ENCODE peak calls at places on chromosomes 11 and 22, in four cellular contexts. Q, K, V and A are unnamed samples.

GRCh38 chr11:119774180-119774763 is 45.3 kb upstream of the NECTIN1 start:
- DNase-seq in Q (no peak), K (no peak), V (peak), A (peak)

GRCh38 chr11:33891714-33892327 is at the start of gene LMO2:
- DNase-seq in Q (no peak), K (no peak), V (no peak), A (no peak)

GRCh38 chr11:11519184-11519583 is 102.6 kb downstream of the GALNT18 start:
- DNase-seq in Q (no peak), K (no peak), V (no peak), A (no peak)

GRCh38 chr11:10413268-10413667 is 41.8 kb upstream of the AMPD3 start:
- DNase-seq in Q (no peak), K (peak), V (no peak), A (no peak)

GRCh38 chr11:124725719-124726105 is 14.0 kb upstream of the NRGN start:
- DNase-seq in Q (no peak), K (no peak), V (no peak), A (no peak)

GRCh38 chr11:57485217-57486007 is 25.1 kb downstream of the RTN4RL2 start:
- DNase-seq in Q (no peak), K (no peak), V (no peak), A (no peak)

GRCh38 chr22:29152381-29153138 is 53.1 kb upstream of the EMID1 start:
- DNase-seq in Q (no peak), K (peak), V (no peak), A (no peak)

GRCh38 chr11:119352857-119353260 is 6.4 kb upstream of the MFRP start:
- DNase-seq in Q (no peak), K (no peak), V (no peak), A (no peak)

GRCh38 chr11:12854829-12855228 is 154.3 kb upstream of the RASSF10 start:
- DNase-seq in Q (no peak), K (no peak), V (no peak), A (no peak)

GRCh38 chr11:63906087-63906486 is 10.9 kb downstream of the RCOR2 start:
- DNase-seq in Q (no peak), K (no peak), V (no peak), A (no peak)

GRCh38 chr11:17572359-17572690 is 25.3 kb downstream of the OTOG start:
- DNase-seq in Q (no peak), K (no peak), V (no peak), A (no peak)

GRCh38 chr11:36088234-36088975 is 144.5 kb downstream of the LDLRAD3 start:
- DNase-seq in Q (no peak), K (no peak), V (no peak), A (no peak)

GRCh38 chr11:44611088-44611487 is 45.6 kb downstream of the CD82 start:
- DNase-seq in Q (no peak), K (no peak), V (no peak), A (no peak)

GRCh38 chr11:44766112-44766971 is 39.6 kb downstream of the TSPAN18 start:
- DNase-seq in Q (no peak), K (no peak), V (no peak), A (no peak)

GRCh38 chr11:71988050-71988449 is 10.7 kb upstream of the IL18BP start:
- DNase-seq in Q (peak), K (no peak), V (no peak), A (no peak)

GRCh38 chr11:93573184-93573583 is 30.0 kb upstream of the SMCO4 start:
- DNase-seq in Q (no peak), K (no peak), V (no peak), A (no peak)

GRCh38 chr11:62574363-62575057 is 819 bp upstream of the EEF1G start:
- DNase-seq in Q (no peak), K (peak), V (peak), A (peak)

GRCh38 chr11:117871784-117872183 is 4.7 kb downstream of the FXYD6 start:
- DNase-seq in Q (no peak), K (no peak), V (no peak), A (no peak)

GRCh38 chr22:33577862-33578411 is 342.3 kb downstream of the LARGE1 start:
- DNase-seq in Q (no peak), K (no peak), V (no peak), A (no peak)

GRCh38 chr11:68120212-68121066 is 749 bp downstream of the CHKA start:
- DNase-seq in Q (no peak), K (peak), V (peak), A (peak)

GRCh38 chr11:66617148-66617814 is 851 bp downstream of the RBM14 start:
- DNase-seq in Q (no peak), K (peak), V (peak), A (no peak)

GRCh38 chr11:66970808-66971442 is 4.2 kb upstream of the C11orf86 start:
- DNase-seq in Q (peak), K (no peak), V (no peak), A (no peak)

GRCh38 chr22:28021116-28021997 is 102.3 kb upstream of the PITPNB start:
- DNase-seq in Q (no peak), K (no peak), V (no peak), A (no peak)

GRCh38 chr11:103315248-103315647 is 206.0 kb downstream of the DYNC2H1 start:
- DNase-seq in Q (no peak), K (no peak), V (no peak), A (no peak)

GRCh38 chr22:36790648-36791047 is 14.7 kb upstream of the IFT27 start:
- DNase-seq in Q (no peak), K (no peak), V (no peak), A (no peak)

GRCh38 chr22:36379593-36380361 is 8.0 kb downstream of the MYH9 start:
- DNase-seq in Q (no peak), K (no peak), V (no peak), A (no peak)

GRCh38 chr11:95143106-95143681 is 53.5 kb downstream of the ENDOD1 start:
- DNase-seq in Q (peak), K (no peak), V (no peak), A (no peak)

GRCh38 chr22:37565830-37566229 is 5.5 kb downstream of the CDC42EP1 start:
- DNase-seq in Q (no peak), K (no peak), V (no peak), A (no peak)

GRCh38 chr11:102287963-102288744 is 29.1 kb upstream of the BIRC3 start:
- DNase-seq in Q (peak), K (no peak), V (peak), A (peak)

GRCh38 chr11:115806056-115806455 is 301.8 kb upstream of the CADM1 start:
- DNase-seq in Q (no peak), K (no peak), V (no peak), A (no peak)

GRCh38 chr11:99865951-99866350 is 821.1 kb upstream of the ARHGAP42 start:
- DNase-seq in Q (no peak), K (no peak), V (no peak), A (no peak)

GRCh38 chr11:35111171-35112055 is 27.6 kb upstream of the CD44 start:
- DNase-seq in Q (no peak), K (no peak), V (no peak), A (no peak)

GRCh38 chr22:42072606-42073330 is 1.3 kb upstream of the PHETA2 start:
- DNase-seq in Q (no peak), K (no peak), V (no peak), A (no peak)

GRCh38 chr11:9525116-9525515 is 48.4 kb upstream of the WEE1 start:
- DNase-seq in Q (no peak), K (no peak), V (no peak), A (no peak)

GRCh38 chr11:117180020-117180419 is 1.5 kb downstream of the SIDT2 start:
- DNase-seq in Q (no peak), K (no peak), V (no peak), A (no peak)

GRCh38 chr11:66676279-66676919 is 1.3 kb downstream of the RBM4B start:
- DNase-seq in Q (no peak), K (no peak), V (no peak), A (no peak)

GRCh38 chr11:62123669-62124185 is at the start of gene INCENP:
- DNase-seq in Q (peak), K (peak), V (peak), A (peak)

GRCh38 chr11:84214557-84214956 is 928.4 kb upstream of the CCDC90B start:
- DNase-seq in Q (no peak), K (no peak), V (no peak), A (no peak)